ENCODE peak calls at places on chromosomes 11 and 22, in seven cellular contexts. G is uterus; D is body of pancreas; J is substantia nigra; S is NCI-H524; B is RWPE1; C is stimulated activated CD4-positive, alpha-beta T cell treated with anti-CD3 and anti-CD28 coated beads, Interleukin-15, amount 100 ng/mL, for 1 hour. X is an unnamed sample.
A peak's percentile ranks its signal among the peaks of the same experiment; 100 is the strongest.

GRCh38 chr11:15434529-15434928 is 319.8 kb downstream of the INSC start:
- DNase-seq in D (no peak), J (no peak), G (no peak), C (no peak), B (no peak), S (no peak), X (no peak)

GRCh38 chr11:124930799-124931198 is 5.0 kb downstream of the HEPACAM start:
- DNase-seq in C (no peak), J (no peak), B (no peak), D (no peak), S (no peak), G (no peak), X (no peak)

GRCh38 chr11:78408619-78409018 is 9.0 kb downstream of the GAB2 start:
- DNase-seq in B (no peak), C (no peak), G (no peak), J (no peak), D (no peak), S (no peak), X (no peak)

GRCh38 chr22:50528682-50529415 is 963 bp downstream of the TYMP start:
- DNase-seq in C (no peak), D (no peak), G (no peak), J (no peak), B (no peak), S (no peak), X (no peak)

GRCh38 chr11:65426839-65427690 is 4.5 kb downstream of the NEAT1 start:
- DNase-seq in G (peak; percentile 36), C (no peak), B (no peak), S (no peak), D (peak; percentile 84), J (no peak), X (no peak)

GRCh38 chr22:37561209-37562048 is 1.1 kb downstream of the CDC42EP1 start:
- DNase-seq in J (peak; percentile 84), D (peak; percentile 98), B (peak; percentile 77), G (peak; percentile 96), C (peak; percentile 76), S (peak; percentile 73), X (peak; percentile 87)

GRCh38 chr11:78265326-78265725 is 76.6 kb downstream of the USP35 start:
- DNase-seq in D (no peak), J (no peak), G (no peak), C (no peak), S (no peak), B (no peak), X (no peak)

GRCh38 chr11:2885017-2885675 is 429 bp downstream of the CDKN1C start:
- DNase-seq in C (no peak), G (peak; percentile 58), D (peak; percentile 68), J (peak; percentile 59), S (peak; percentile 53), B (no peak), X (no peak)

GRCh38 chr11:1747753-1748466 is 2.5 kb downstream of the IFITM10 start:
- DNase-seq in S (peak; percentile 17), J (peak; percentile 52), G (no peak), D (no peak), C (no peak), B (no peak), X (no peak)

GRCh38 chr11:47259178-47259977 is 1.6 kb downstream of the NR1H3 start:
- DNase-seq in S (peak; percentile 12), C (no peak), B (no peak), D (peak; percentile 44), J (peak; percentile 25), G (no peak), X (no peak)

GRCh38 chr11:79237111-79237510 is 203.7 kb downstream of the TENM4 start:
- DNase-seq in G (no peak), B (no peak), J (no peak), S (no peak), C (no peak), D (no peak), X (no peak)

GRCh38 chr11:70201876-70202861 is 927 bp upstream of the FADD start:
- DNase-seq in G (no peak), C (no peak), J (no peak), D (no peak), S (no peak), B (no peak), X (no peak)

GRCh38 chr11:72227316-72228228 is 3.0 kb downstream of the INPPL1 start:
- DNase-seq in B (no peak), C (no peak), D (no peak), S (no peak), J (peak; percentile 64), G (no peak), X (no peak)

GRCh38 chr11:73538381-73538872 is 59.5 kb downstream of the FAM168A start:
- DNase-seq in J (peak; percentile 22), D (no peak), B (no peak), G (no peak), C (no peak), S (no peak), X (no peak)

GRCh38 chr11:61111786-61112517 is 9.7 kb downstream of the CD5 start:
- DNase-seq in C (no peak), J (no peak), S (no peak), D (no peak), B (no peak), G (no peak), X (no peak)

X was measured in amniotic stem cell.